ENCODE peak calls at places on chromosome 1, in nine cellular contexts. Q, O, A, Y, E, K, C, P and X are unnamed samples.

GRCh38 chr1:18978706-18979105 is 22.2 kb upstream of the IFFO2 start:
- DNase-seq in Q (no peak), O (no peak), A (no peak), Y (no peak), E (no peak), K (no peak), C (no peak), P (no peak), X (no peak)

GRCh38 chr1:26363549-26364448 is 8.8 kb downstream of the ZNF683 start:
- DNase-seq in Q (peak), O (peak), A (peak), Y (peak), E (peak), K (peak), C (no peak), P (peak), X (peak)

GRCh38 chr1:50080904-50081586 is 27.7 kb upstream of the ELAVL4 start:
- DNase-seq in Q (no peak), O (peak), A (no peak), Y (peak), E (peak), K (no peak), C (no peak), P (no peak), X (no peak)

GRCh38 chr1:70487910-70488665 is 77.0 kb downstream of the CTH start:
- DNase-seq in Q (no peak), O (peak), A (peak), Y (peak), E (peak), K (peak), C (no peak), P (no peak), X (peak)

GRCh38 chr1:58968360-58968952 is 184.6 kb upstream of the JUN start:
- DNase-seq in Q (no peak), O (peak), A (no peak), Y (no peak), E (peak), K (peak), C (no peak), P (no peak), X (peak)

GRCh38 chr1:60956520-60956919 is 125.8 kb upstream of the NFIA start:
- DNase-seq in Q (no peak), O (no peak), A (no peak), Y (no peak), E (no peak), K (no peak), C (no peak), P (no peak), X (no peak)

GRCh38 chr1:22556391-22557104 is 6.7 kb upstream of the EPHA8 start:
- DNase-seq in Q (no peak), O (no peak), A (no peak), Y (peak), E (no peak), K (no peak), C (no peak), P (no peak), X (no peak)

GRCh38 chr1:38858833-38859560 is 575 bp downstream of the RRAGC start:
- DNase-seq in Q (no peak), O (peak), A (peak), Y (peak), E (peak), K (peak), C (no peak), P (peak), X (peak)